ENCODE peak calls at places on chromosome 4, in six cellular contexts. J, U, K, Z, H and E are unnamed samples.

GRCh38 chr4:1683371-1683902 is 676 bp downstream of the FAM53A start:
- DNase-seq in K (peak), H (peak), Z (peak), U (peak), J (peak), E (no peak)

GRCh38 chr4:76377922-76378321 is 43.0 kb downstream of the CCDC158 start:
- DNase-seq in J (peak), Z (peak), U (no peak), K (no peak), H (no peak), E (peak)

GRCh38 chr4:107669068-107669467 is 51.0 kb downstream of the PAPSS1 start:
- DNase-seq in J (no peak), K (no peak), H (no peak), U (no peak), Z (no peak), E (no peak)

GRCh38 chr4:83062748-83063147 is 27.8 kb downstream of the COPS4 start:
- DNase-seq in H (no peak), Z (no peak), U (no peak), K (no peak), J (no peak), E (no peak)

GRCh38 chr4:60128916-60129315 is 1071.2 kb upstream of the ADGRL3 start:
- DNase-seq in H (no peak), K (no peak), Z (no peak), U (no peak), J (no peak), E (no peak)

GRCh38 chr4:150108693-150109092 is 30.4 kb downstream of the DCLK2 start:
- DNase-seq in Z (no peak), J (no peak), U (no peak), H (no peak), K (no peak), E (no peak)

GRCh38 chr4:113810906-113811305 is 49.4 kb upstream of the CAMK2D start:
- DNase-seq in H (no peak), U (no peak), Z (peak), J (no peak), K (no peak), E (no peak)

GRCh38 chr4:6925357-6925836 is 15.8 kb downstream of the TBC1D14 start:
- DNase-seq in U (no peak), J (no peak), H (no peak), K (no peak), Z (no peak), E (no peak)

GRCh38 chr4:41095192-41095872 is 119.0 kb downstream of the APBB2 start:
- DNase-seq in H (no peak), Z (no peak), K (no peak), U (no peak), J (no peak), E (no peak)

GRCh38 chr4:140137654-140138053 is 16.3 kb downstream of the MAML3 start:
- DNase-seq in J (no peak), K (no peak), Z (peak), U (peak), H (no peak), E (no peak)

GRCh38 chr4:183288955-183289354 is 31.1 kb downstream of the CLDN22 start:
- DNase-seq in H (no peak), Z (no peak), J (no peak), U (no peak), K (no peak), E (no peak)

GRCh38 chr4:68466185-68466584 is 18.9 kb downstream of the TMPRSS11E start:
- DNase-seq in J (no peak), K (no peak), U (peak), H (no peak), Z (peak), E (peak)

GRCh38 chr4:57249083-57249482 is 138.9 kb upstream of the IGFBP7 start:
- DNase-seq in J (no peak), Z (no peak), U (peak), H (no peak), K (no peak), E (no peak)

GRCh38 chr4:146699910-146700309 is 61.2 kb downstream of the POU4F2 start:
- DNase-seq in Z (no peak), J (no peak), U (no peak), H (no peak), K (no peak), E (no peak)

GRCh38 chr4:13711233-13711775 is 83.8 kb upstream of the BOD1L1 start:
- DNase-seq in K (no peak), J (no peak), U (no peak), Z (no peak), H (no peak), E (no peak)

GRCh38 chr4:70315928-70316327 is 18.9 kb upstream of the CABS1 start:
- DNase-seq in K (no peak), H (no peak), Z (no peak), U (no peak), J (no peak), E (peak)

GRCh38 chr4:3637326-3638016 is 105.2 kb upstream of the LRPAP1 start:
- DNase-seq in Z (no peak), K (no peak), U (no peak), H (no peak), J (no peak), E (no peak)

GRCh38 chr4:5043579-5043978 is 7.7 kb upstream of the STK32B start:
- DNase-seq in K (no peak), H (peak), Z (no peak), J (no peak), U (no peak), E (no peak)

GRCh38 chr4:61572160-61572559 is 372.0 kb downstream of the ADGRL3 start:
- DNase-seq in K (no peak), U (peak), J (no peak), H (no peak), Z (peak), E (no peak)

GRCh38 chr4:13329340-13329850 is 154.7 kb downstream of the RAB28 start:
- DNase-seq in J (no peak), K (no peak), U (no peak), H (no peak), Z (no peak), E (no peak)

GRCh38 chr4:10688827-10689226 is 4.3 kb upstream of the CLNK start:
- DNase-seq in H (no peak), Z (no peak), K (no peak), U (no peak), J (no peak), E (no peak)

GRCh38 chr4:148834804-148835598 is 392.8 kb upstream of the NR3C2 start:
- DNase-seq in Z (peak), K (no peak), H (no peak), U (peak), J (no peak), E (no peak)

GRCh38 chr4:101367201-101367600 is 19.9 kb upstream of the PPP3CA start:
- DNase-seq in H (no peak), J (no peak), U (peak), Z (peak), K (no peak), E (no peak)

GRCh38 chr4:184168406-184169019 is 49.2 kb downstream of the ENPP6 start:
- DNase-seq in H (peak), U (peak), J (peak), Z (peak), K (peak), E (peak)

GRCh38 chr4:992297-993110 is 700 bp downstream of the SLC26A1 start:
- DNase-seq in U (peak), J (no peak), Z (no peak), K (peak), H (no peak), E (no peak)

GRCh38 chr4:108861339-108861738 is 98.5 kb upstream of the ETNPPL start:
- DNase-seq in Z (peak), H (peak), J (no peak), U (peak), K (peak), E (no peak)

GRCh38 chr4:181728567-181728966 is 514.6 kb upstream of the TENM3 start:
- DNase-seq in K (no peak), J (no peak), Z (no peak), U (no peak), H (no peak), E (no peak)

GRCh38 chr4:147821555-147821954 is 89.7 kb downstream of the ARHGAP10 start:
- DNase-seq in K (no peak), Z (no peak), U (no peak), J (no peak), H (no peak), E (no peak)

GRCh38 chr4:76630748-76631147 is 195.7 kb downstream of the SHROOM3 start:
- DNase-seq in H (no peak), Z (no peak), U (peak), K (no peak), J (no peak), E (no peak)